ENCODE peak calls at places on chromosomes 7 and 10, in eight cellular contexts. One of them, this sample, is unnamed.

GRCh38 chr7:139752600-139752999 is 25.2 kb downstream of the HIPK2 start:
- DNase-seq in left lobe of liver: no peak
- DNase-seq in GM20000: no peak
- DNase-seq in foreskin keratinocyte: no peak
- DNase-seq in iris pigment epithelial cell: no peak
- DNase-seq in activated CD4-positive, alpha-beta T cell treated with anti-CD3 and anti-CD28 coated beads, Interleukin-2, amount 50 U/mL, for 1 hour: no peak
- DNase-seq in caudate nucleus: no peak
- DNase-seq in T-helper 2 cell treated with Interferon-gamma antibody and Interleukin-4, amounts not matched to agents 5 μg/mL and 100 μg/mL, for 36 hours: no peak
- DNase-seq in this sample: no peak

GRCh38 chr7:23759556-23760391 is 49.8 kb downstream of the STK31 start:
- DNase-seq in GM20000: no peak
- DNase-seq in foreskin keratinocyte: peak; percentile 95
- DNase-seq in caudate nucleus: no peak
- DNase-seq in left lobe of liver: no peak
- DNase-seq in activated CD4-positive, alpha-beta T cell treated with anti-CD3 and anti-CD28 coated beads, Interleukin-2, amount 50 U/mL, for 1 hour: no peak
- DNase-seq in iris pigment epithelial cell: peak; percentile 60
- DNase-seq in T-helper 2 cell treated with Interferon-gamma antibody and Interleukin-4, amounts not matched to agents 5 μg/mL and 100 μg/mL, for 36 hours: no peak
- DNase-seq in this sample: no peak

GRCh38 chr7:37491919-37492694 is 43.4 kb upstream of the ELMO1 start:
- DNase-seq in activated CD4-positive, alpha-beta T cell treated with anti-CD3 and anti-CD28 coated beads, Interleukin-2, amount 50 U/mL, for 1 hour: no peak
- DNase-seq in foreskin keratinocyte: no peak
- DNase-seq in left lobe of liver: no peak
- DNase-seq in caudate nucleus: no peak
- DNase-seq in T-helper 2 cell treated with Interferon-gamma antibody and Interleukin-4, amounts not matched to agents 5 μg/mL and 100 μg/mL, for 36 hours: no peak
- DNase-seq in iris pigment epithelial cell: no peak
- DNase-seq in GM20000: no peak
- DNase-seq in this sample: no peak

GRCh38 chr10:110430369-110431273 is 67.1 kb upstream of the DUSP5 start:
- DNase-seq in GM20000: no peak
- DNase-seq in foreskin keratinocyte: no peak
- DNase-seq in T-helper 2 cell treated with Interferon-gamma antibody and Interleukin-4, amounts not matched to agents 5 μg/mL and 100 μg/mL, for 36 hours: no peak
- DNase-seq in left lobe of liver: no peak
- DNase-seq in caudate nucleus: no peak
- DNase-seq in activated CD4-positive, alpha-beta T cell treated with anti-CD3 and anti-CD28 coated beads, Interleukin-2, amount 50 U/mL, for 1 hour: no peak
- DNase-seq in iris pigment epithelial cell: peak; percentile 49
- DNase-seq in this sample: no peak

GRCh38 chr7:124996778-124997177 is 67.2 kb upstream of the POT1 start:
- DNase-seq in caudate nucleus: no peak
- DNase-seq in T-helper 2 cell treated with Interferon-gamma antibody and Interleukin-4, amounts not matched to agents 5 μg/mL and 100 μg/mL, for 36 hours: no peak
- DNase-seq in activated CD4-positive, alpha-beta T cell treated with anti-CD3 and anti-CD28 coated beads, Interleukin-2, amount 50 U/mL, for 1 hour: no peak
- DNase-seq in left lobe of liver: no peak
- DNase-seq in iris pigment epithelial cell: peak; percentile 18
- DNase-seq in foreskin keratinocyte: no peak
- DNase-seq in GM20000: peak; percentile 11
- DNase-seq in this sample: no peak

GRCh38 chr10:87660484-87661133 is 931 bp downstream of the PAPSS2 start:
- DNase-seq in foreskin keratinocyte: no peak
- DNase-seq in activated CD4-positive, alpha-beta T cell treated with anti-CD3 and anti-CD28 coated beads, Interleukin-2, amount 50 U/mL, for 1 hour: no peak
- DNase-seq in left lobe of liver: peak; percentile 63
- DNase-seq in iris pigment epithelial cell: peak; percentile 91
- DNase-seq in caudate nucleus: no peak
- DNase-seq in GM20000: no peak
- DNase-seq in T-helper 2 cell treated with Interferon-gamma antibody and Interleukin-4, amounts not matched to agents 5 μg/mL and 100 μg/mL, for 36 hours: no peak
- DNase-seq in this sample: no peak

GRCh38 chr7:127885222-127885772 is 145.9 kb downstream of the LRRC4 start:
- DNase-seq in activated CD4-positive, alpha-beta T cell treated with anti-CD3 and anti-CD28 coated beads, Interleukin-2, amount 50 U/mL, for 1 hour: no peak
- DNase-seq in GM20000: no peak
- DNase-seq in left lobe of liver: no peak
- DNase-seq in iris pigment epithelial cell: no peak
- DNase-seq in caudate nucleus: no peak
- DNase-seq in foreskin keratinocyte: no peak
- DNase-seq in T-helper 2 cell treated with Interferon-gamma antibody and Interleukin-4, amounts not matched to agents 5 μg/mL and 100 μg/mL, for 36 hours: no peak
- DNase-seq in this sample: no peak

GRCh38 chr10:88092975-88093374 is 229.6 kb downstream of the PTEN start:
- DNase-seq in iris pigment epithelial cell: no peak
- DNase-seq in T-helper 2 cell treated with Interferon-gamma antibody and Interleukin-4, amounts not matched to agents 5 μg/mL and 100 μg/mL, for 36 hours: no peak
- DNase-seq in activated CD4-positive, alpha-beta T cell treated with anti-CD3 and anti-CD28 coated beads, Interleukin-2, amount 50 U/mL, for 1 hour: peak; percentile 6
- DNase-seq in GM20000: no peak
- DNase-seq in left lobe of liver: no peak
- DNase-seq in foreskin keratinocyte: no peak
- DNase-seq in caudate nucleus: no peak
- DNase-seq in this sample: no peak

GRCh38 chr10:633279-634245 is 55.9 kb downstream of the DIP2C start:
- DNase-seq in caudate nucleus: no peak
- DNase-seq in left lobe of liver: no peak
- DNase-seq in T-helper 2 cell treated with Interferon-gamma antibody and Interleukin-4, amounts not matched to agents 5 μg/mL and 100 μg/mL, for 36 hours: no peak
- DNase-seq in activated CD4-positive, alpha-beta T cell treated with anti-CD3 and anti-CD28 coated beads, Interleukin-2, amount 50 U/mL, for 1 hour: no peak
- DNase-seq in GM20000: no peak
- DNase-seq in foreskin keratinocyte: no peak
- DNase-seq in iris pigment epithelial cell: no peak
- DNase-seq in this sample: no peak